ENCODE peak calls at places on chromosomes 1 and 21, in six cellular contexts. One of them, this sample, is unnamed.

GRCh38 chr1:30723296-30723897 is at the start of gene MATN1:
- DNase-seq in IMR-90: no peak
- DNase-seq in fibroblast of pulmonary artery: no peak
- DNase-seq in Peyer's patch: no peak
- DNase-seq in bronchial epithelial cell: no peak
- DNase-seq in OCI-LY7: no peak
- DNase-seq in this sample: no peak

GRCh38 chr1:201170533-201171062 is 16.3 kb upstream of the TMEM9 start:
- DNase-seq in Peyer's patch: peak; percentile 87
- DNase-seq in OCI-LY7: peak; percentile 54
- DNase-seq in fibroblast of pulmonary artery: peak; percentile 85
- DNase-seq in IMR-90: peak; percentile 80
- DNase-seq in bronchial epithelial cell: peak; percentile 84
- DNase-seq in this sample: peak; percentile 99

GRCh38 chr1:185917646-185918045 is 183.5 kb downstream of the HMCN1 start:
- DNase-seq in Peyer's patch: no peak
- DNase-seq in OCI-LY7: no peak
- DNase-seq in IMR-90: peak; percentile 66
- DNase-seq in fibroblast of pulmonary artery: peak; percentile 82
- DNase-seq in bronchial epithelial cell: peak; percentile 29
- DNase-seq in this sample: peak; percentile 71

GRCh38 chr1:212669102-212669501 is 30.5 kb downstream of the BATF3 start:
- DNase-seq in bronchial epithelial cell: no peak
- DNase-seq in OCI-LY7: peak; percentile 48
- DNase-seq in Peyer's patch: no peak
- DNase-seq in fibroblast of pulmonary artery: peak; percentile 25
- DNase-seq in IMR-90: peak; percentile 20
- DNase-seq in this sample: peak; percentile 49

GRCh38 chr1:241992734-241993133 is 6.2 kb downstream of the MAP1LC3C start:
- DNase-seq in Peyer's patch: no peak
- DNase-seq in OCI-LY7: no peak
- DNase-seq in IMR-90: peak; percentile 17
- DNase-seq in bronchial epithelial cell: no peak
- DNase-seq in fibroblast of pulmonary artery: no peak
- DNase-seq in this sample: peak; percentile 94

GRCh38 chr1:241532173-241532553 is at the start of gene KMO:
- DNase-seq in fibroblast of pulmonary artery: peak; percentile 17
- DNase-seq in OCI-LY7: no peak
- DNase-seq in Peyer's patch: no peak
- DNase-seq in IMR-90: peak; percentile 3
- DNase-seq in bronchial epithelial cell: peak; percentile 24
- DNase-seq in this sample: peak; percentile 40

GRCh38 chr1:232845521-232845920 is 40.3 kb downstream of the MAP10 start:
- DNase-seq in fibroblast of pulmonary artery: no peak
- DNase-seq in Peyer's patch: no peak
- DNase-seq in OCI-LY7: no peak
- DNase-seq in bronchial epithelial cell: no peak
- DNase-seq in IMR-90: no peak
- DNase-seq in this sample: no peak

GRCh38 chr1:94873520-94874351 is 53.2 kb downstream of the CNN3 start:
- DNase-seq in fibroblast of pulmonary artery: peak; percentile 30
- DNase-seq in Peyer's patch: no peak
- DNase-seq in OCI-LY7: peak; percentile 11
- DNase-seq in bronchial epithelial cell: peak; percentile 20
- DNase-seq in IMR-90: peak; percentile 57
- DNase-seq in this sample: no peak

GRCh38 chr1:34781844-34782391 is 904 bp downstream of the GJB3 start:
- DNase-seq in IMR-90: no peak
- DNase-seq in OCI-LY7: no peak
- DNase-seq in bronchial epithelial cell: peak; percentile 72
- DNase-seq in Peyer's patch: no peak
- DNase-seq in fibroblast of pulmonary artery: no peak
- DNase-seq in this sample: peak; percentile 44

GRCh38 chr1:29062157-29062942 is 61.4 kb downstream of the TMEM200B start:
- DNase-seq in Peyer's patch: no peak
- DNase-seq in bronchial epithelial cell: no peak
- DNase-seq in IMR-90: no peak
- DNase-seq in fibroblast of pulmonary artery: no peak
- DNase-seq in OCI-LY7: no peak
- DNase-seq in this sample: no peak

GRCh38 chr1:116686723-116687368 is 19.3 kb upstream of the IGSF3 start:
- DNase-seq in bronchial epithelial cell: no peak
- DNase-seq in fibroblast of pulmonary artery: no peak
- DNase-seq in IMR-90: no peak
- DNase-seq in OCI-LY7: no peak
- DNase-seq in Peyer's patch: no peak
- DNase-seq in this sample: no peak

GRCh38 chr1:27504588-27505419 is 14.8 kb upstream of the WASF2 start:
- DNase-seq in fibroblast of pulmonary artery: no peak
- DNase-seq in OCI-LY7: no peak
- DNase-seq in Peyer's patch: no peak
- DNase-seq in IMR-90: peak; percentile 49
- DNase-seq in bronchial epithelial cell: peak; percentile 54
- DNase-seq in this sample: no peak

GRCh38 chr1:109089242-109090015 is 1.1 kb upstream of the TMEM167B start:
- DNase-seq in IMR-90: peak; percentile 71
- DNase-seq in Peyer's patch: no peak
- DNase-seq in bronchial epithelial cell: peak; percentile 69
- DNase-seq in fibroblast of pulmonary artery: peak; percentile 77
- DNase-seq in OCI-LY7: peak; percentile 87
- DNase-seq in this sample: peak; percentile 47

GRCh38 chr1:178031856-178032320 is 62.0 kb upstream of the RASAL2 start:
- DNase-seq in fibroblast of pulmonary artery: peak; percentile 97
- DNase-seq in OCI-LY7: peak; percentile 49
- DNase-seq in bronchial epithelial cell: peak; percentile 76
- DNase-seq in Peyer's patch: peak; percentile 42
- DNase-seq in IMR-90: peak; percentile 93
- DNase-seq in this sample: peak; percentile 97

GRCh38 chr1:28877132-28877781 is 37.1 kb upstream of the EPB41 start:
- DNase-seq in Peyer's patch: peak; percentile 71
- DNase-seq in IMR-90: peak; percentile 64
- DNase-seq in fibroblast of pulmonary artery: peak; percentile 78
- DNase-seq in OCI-LY7: peak; percentile 84
- DNase-seq in bronchial epithelial cell: peak; percentile 72
- DNase-seq in this sample: peak; percentile 85

GRCh38 chr1:225848044-225848955 is 33.9 kb downstream of the TMEM63A start:
- DNase-seq in fibroblast of pulmonary artery: peak; percentile 36
- DNase-seq in OCI-LY7: peak; percentile 93
- DNase-seq in Peyer's patch: peak; percentile 68
- DNase-seq in IMR-90: peak; percentile 56
- DNase-seq in bronchial epithelial cell: no peak
- DNase-seq in this sample: no peak

GRCh38 chr1:1629430-1630190 is 2.4 kb upstream of the MMP23B start:
- DNase-seq in Peyer's patch: peak; percentile 77
- DNase-seq in fibroblast of pulmonary artery: no peak
- DNase-seq in IMR-90: no peak
- DNase-seq in bronchial epithelial cell: no peak
- DNase-seq in OCI-LY7: peak; percentile 78
- DNase-seq in this sample: no peak

GRCh38 chr1:98051065-98051675 is 130.3 kb upstream of the DPYD start:
- DNase-seq in bronchial epithelial cell: peak; percentile 74
- DNase-seq in fibroblast of pulmonary artery: peak; percentile 87
- DNase-seq in Peyer's patch: peak; percentile 50
- DNase-seq in OCI-LY7: peak; percentile 61
- DNase-seq in IMR-90: peak; percentile 83
- DNase-seq in this sample: peak; percentile 79

GRCh38 chr1:207935166-207935583 is 24.2 kb upstream of the CD34 start:
- DNase-seq in OCI-LY7: peak; percentile 12
- DNase-seq in IMR-90: no peak
- DNase-seq in bronchial epithelial cell: no peak
- DNase-seq in Peyer's patch: no peak
- DNase-seq in fibroblast of pulmonary artery: no peak
- DNase-seq in this sample: no peak

GRCh38 chr1:227789042-227789880 is 26.2 kb upstream of the PRSS38 start:
- DNase-seq in Peyer's patch: no peak
- DNase-seq in IMR-90: peak; percentile 45
- DNase-seq in OCI-LY7: no peak
- DNase-seq in fibroblast of pulmonary artery: no peak
- DNase-seq in bronchial epithelial cell: no peak
- DNase-seq in this sample: no peak

GRCh38 chr1:210342986-210343780 is 14.5 kb downstream of the HHAT start:
- DNase-seq in OCI-LY7: peak; percentile 69
- DNase-seq in Peyer's patch: peak; percentile 58
- DNase-seq in bronchial epithelial cell: no peak
- DNase-seq in fibroblast of pulmonary artery: no peak
- DNase-seq in IMR-90: no peak
- DNase-seq in this sample: peak; percentile 33

GRCh38 chr1:204487256-204487615 is 7.4 kb downstream of the PIK3C2B start:
- DNase-seq in Peyer's patch: no peak
- DNase-seq in bronchial epithelial cell: no peak
- DNase-seq in fibroblast of pulmonary artery: no peak
- DNase-seq in OCI-LY7: no peak
- DNase-seq in IMR-90: no peak
- DNase-seq in this sample: no peak

GRCh38 chr1:110880708-110881374 is 7.9 kb downstream of the CD53 start:
- DNase-seq in Peyer's patch: no peak
- DNase-seq in OCI-LY7: no peak
- DNase-seq in fibroblast of pulmonary artery: no peak
- DNase-seq in bronchial epithelial cell: peak; percentile 60
- DNase-seq in IMR-90: no peak
- DNase-seq in this sample: no peak

GRCh38 chr1:119276558-119276957 is 92.0 kb upstream of the HAO2 start:
- DNase-seq in fibroblast of pulmonary artery: no peak
- DNase-seq in IMR-90: no peak
- DNase-seq in Peyer's patch: no peak
- DNase-seq in bronchial epithelial cell: peak; percentile 40
- DNase-seq in OCI-LY7: no peak
- DNase-seq in this sample: peak; percentile 37

GRCh38 chr1:116794804-116795481 is 40.7 kb downstream of the CD2 start:
- DNase-seq in OCI-LY7: peak; percentile 65
- DNase-seq in Peyer's patch: no peak
- DNase-seq in bronchial epithelial cell: no peak
- DNase-seq in fibroblast of pulmonary artery: no peak
- DNase-seq in IMR-90: no peak
- DNase-seq in this sample: no peak

GRCh38 chr1:6803357-6803756 is 18.1 kb downstream of the CAMTA1 start:
- DNase-seq in Peyer's patch: no peak
- DNase-seq in IMR-90: peak; percentile 55
- DNase-seq in OCI-LY7: no peak
- DNase-seq in fibroblast of pulmonary artery: peak; percentile 21
- DNase-seq in bronchial epithelial cell: peak; percentile 30
- DNase-seq in this sample: no peak

GRCh38 chr1:115158181-115158580 is 68.9 kb upstream of the TSPAN2 start:
- DNase-seq in Peyer's patch: no peak
- DNase-seq in IMR-90: peak; percentile 82
- DNase-seq in fibroblast of pulmonary artery: peak; percentile 63
- DNase-seq in OCI-LY7: no peak
- DNase-seq in bronchial epithelial cell: peak; percentile 97
- DNase-seq in this sample: peak; percentile 91

GRCh38 chr1:55192093-55192492 is 23.1 kb downstream of the USP24 start:
- DNase-seq in Peyer's patch: no peak
- DNase-seq in OCI-LY7: no peak
- DNase-seq in bronchial epithelial cell: no peak
- DNase-seq in IMR-90: no peak
- DNase-seq in fibroblast of pulmonary artery: no peak
- DNase-seq in this sample: no peak

GRCh38 chr21:38861006-38861405 is 55.3 kb downstream of the ETS2 start:
- DNase-seq in OCI-LY7: no peak
- DNase-seq in bronchial epithelial cell: no peak
- DNase-seq in fibroblast of pulmonary artery: peak; percentile 39
- DNase-seq in IMR-90: no peak
- DNase-seq in Peyer's patch: no peak
- DNase-seq in this sample: no peak

GRCh38 chr1:24289937-24290595 is 29.1 kb upstream of the GRHL3 start:
- DNase-seq in fibroblast of pulmonary artery: peak; percentile 95
- DNase-seq in bronchial epithelial cell: peak; percentile 93
- DNase-seq in IMR-90: peak; percentile 81
- DNase-seq in Peyer's patch: no peak
- DNase-seq in OCI-LY7: no peak
- DNase-seq in this sample: peak; percentile 99

GRCh38 chr1:106524631-106525030 is 531.8 kb upstream of the PRMT6 start:
- DNase-seq in fibroblast of pulmonary artery: no peak
- DNase-seq in IMR-90: no peak
- DNase-seq in OCI-LY7: no peak
- DNase-seq in Peyer's patch: no peak
- DNase-seq in bronchial epithelial cell: no peak
- DNase-seq in this sample: no peak

GRCh38 chr1:9881838-9882249 is 28.2 kb downstream of the CTNNBIP1 start:
- DNase-seq in Peyer's patch: no peak
- DNase-seq in IMR-90: peak; percentile 63
- DNase-seq in bronchial epithelial cell: peak; percentile 79
- DNase-seq in fibroblast of pulmonary artery: peak; percentile 50
- DNase-seq in OCI-LY7: no peak
- DNase-seq in this sample: peak; percentile 91

GRCh38 chr21:31987696-31988095 is 114.9 kb downstream of the HUNK start:
- DNase-seq in fibroblast of pulmonary artery: no peak
- DNase-seq in OCI-LY7: no peak
- DNase-seq in bronchial epithelial cell: no peak
- DNase-seq in IMR-90: no peak
- DNase-seq in Peyer's patch: no peak
- DNase-seq in this sample: no peak

DNA sequence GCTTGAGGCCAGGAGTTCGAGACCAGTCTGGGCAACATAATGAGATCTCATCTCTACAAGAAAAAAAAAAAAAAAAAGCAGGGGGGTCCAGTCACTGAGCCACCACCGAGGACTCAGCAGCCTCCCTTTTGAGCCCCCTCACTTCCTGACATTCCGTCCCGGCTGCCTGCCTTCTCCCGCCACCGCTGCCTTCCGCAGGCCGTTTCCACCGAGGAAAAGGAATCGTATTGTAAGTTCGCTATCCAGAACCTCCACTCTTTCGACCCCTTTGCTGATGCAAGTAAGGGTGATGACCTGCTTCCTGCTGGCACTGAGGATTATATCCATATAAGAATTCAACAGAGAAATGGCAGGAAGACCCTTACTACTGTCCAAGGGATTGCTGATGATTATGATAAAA is 55.8 kb downstream of the GLUL start:
- DNase-seq in fibroblast of pulmonary artery: no peak
- DNase-seq in bronchial epithelial cell: no peak
- DNase-seq in Peyer's patch: no peak
- DNase-seq in IMR-90: no peak
- DNase-seq in OCI-LY7: no peak
- DNase-seq in this sample: no peak
- TF ChIP-seq CTCF in fibroblast of pulmonary artery: no peak
- TF ChIP-seq CTCF in bronchial epithelial cell: no peak
- TF ChIP-seq CTCF in Peyer's patch: no peak
- TF ChIP-seq CTCF in IMR-90: no peak
- TF ChIP-seq CTCF in OCI-LY7: no peak
- TF ChIP-seq CTCF in this sample: no peak

GRCh38 chr1:48552420-48552819 is 80.4 kb upstream of the SPATA6 start:
- DNase-seq in OCI-LY7: peak; percentile 20
- DNase-seq in IMR-90: no peak
- DNase-seq in bronchial epithelial cell: peak; percentile 48
- DNase-seq in Peyer's patch: no peak
- DNase-seq in fibroblast of pulmonary artery: peak; percentile 13
- DNase-seq in this sample: peak; percentile 47
- TF ChIP-seq CTCF in OCI-LY7: peak; percentile 61
- TF ChIP-seq CTCF in IMR-90: peak; percentile 5
- TF ChIP-seq CTCF in bronchial epithelial cell: peak; percentile 68
- TF ChIP-seq CTCF in Peyer's patch: no peak
- TF ChIP-seq CTCF in fibroblast of pulmonary artery: peak; percentile 24
- TF ChIP-seq CTCF in this sample: peak; percentile 23

GRCh38 chr1:88566615-88567387 is 117.3 kb upstream of the PKN2 start:
- DNase-seq in bronchial epithelial cell: no peak
- DNase-seq in IMR-90: no peak
- DNase-seq in fibroblast of pulmonary artery: no peak
- DNase-seq in Peyer's patch: no peak
- DNase-seq in OCI-LY7: no peak
- DNase-seq in this sample: no peak
- TF ChIP-seq CTCF in bronchial epithelial cell: no peak
- TF ChIP-seq CTCF in IMR-90: no peak
- TF ChIP-seq CTCF in fibroblast of pulmonary artery: no peak
- TF ChIP-seq CTCF in Peyer's patch: no peak
- TF ChIP-seq CTCF in OCI-LY7: no peak
- TF ChIP-seq CTCF in this sample: no peak

GRCh38 chr1:41696381-41696780 is 211.9 kb upstream of the EDN2 start:
- DNase-seq in fibroblast of pulmonary artery: no peak
- DNase-seq in Peyer's patch: no peak
- DNase-seq in bronchial epithelial cell: no peak
- DNase-seq in IMR-90: no peak
- DNase-seq in OCI-LY7: no peak
- DNase-seq in this sample: no peak
- TF ChIP-seq CTCF in fibroblast of pulmonary artery: no peak
- TF ChIP-seq CTCF in Peyer's patch: no peak
- TF ChIP-seq CTCF in bronchial epithelial cell: no peak
- TF ChIP-seq CTCF in IMR-90: no peak
- TF ChIP-seq CTCF in OCI-LY7: no peak
- TF ChIP-seq CTCF in this sample: no peak